ENCODE peak calls at places on chromosomes 13 and 19, in six cellular contexts. V, Z, P, K, J and Y are unnamed samples.
A peak's percentile ranks its signal among the peaks of the same experiment; 100 is the strongest.

GRCh38 chr19:40347476-40348124 is 597 bp downstream of the C19orf47 start:
- DNase-seq in V (no peak), K (no peak), P (no peak), J (no peak), Z (no peak), Y (no peak)

GRCh38 chr19:28039677-28040381 is 1173.1 kb downstream of the UQCRFS1 start:
- DNase-seq in Z (no peak), J (no peak), V (no peak), K (peak; percentile 5), P (no peak), Y (no peak)

GRCh38 chr19:5832049-5832448 is 7.5 kb downstream of the FUT6 start:
- DNase-seq in P (no peak), J (no peak), V (no peak), K (no peak), Z (no peak), Y (peak; percentile 91)

GRCh38 chr19:45462174-45462573 is 5.6 kb upstream of the FOSB start:
- DNase-seq in P (no peak), K (no peak), V (no peak), Z (no peak), J (no peak), Y (no peak)

GRCh38 chr13:109146912-109147624 is 517.7 kb downstream of the MYO16 start:
- DNase-seq in P (no peak), J (no peak), Z (peak; percentile 60), V (no peak), K (no peak), Y (no peak)

GRCh38 chr13:51843529-51843928 is 1.4 kb downstream of the TMEM272 start:
- DNase-seq in Z (no peak), K (no peak), J (no peak), V (no peak), P (no peak), Y (no peak)

GRCh38 chr13:49093376-49093775 is 117.7 kb downstream of the FNDC3A start:
- DNase-seq in K (no peak), V (no peak), J (no peak), Z (no peak), P (no peak), Y (no peak)

GRCh38 chr13:32905063-32905863 is 111.0 kb upstream of the KL start:
- DNase-seq in Z (peak; percentile 33), J (no peak), P (no peak), V (no peak), K (peak; percentile 55), Y (no peak)

GRCh38 chr13:34750078-34750703 is 191.9 kb upstream of the NBEA start:
- DNase-seq in V (no peak), J (peak; percentile 27), P (peak; percentile 47), K (peak; percentile 26), Z (peak; percentile 62), Y (no peak)

GRCh38 chr13:32610538-32610937 is 24.3 kb downstream of the PDS5B start:
- DNase-seq in Z (no peak), J (no peak), P (no peak), K (no peak), V (no peak), Y (no peak)

GRCh38 chr13:19818223-19818842 is 35.6 kb upstream of the PSPC1 start:
- DNase-seq in V (no peak), K (peak; percentile 25), Z (peak; percentile 43), P (peak; percentile 79), J (peak; percentile 41), Y (peak; percentile 85)

GRCh38 chr13:22256111-22256639 is 585.3 kb downstream of the FGF9 start:
- DNase-seq in J (no peak), Z (no peak), K (no peak), V (no peak), P (no peak), Y (no peak)
- TF ChIP-seq CTCF in J (no peak), Z (no peak), K (no peak), V (no peak), P (peak; percentile 24), Y (peak; percentile 69)

GRCh38 chr19:12836529-12836863 is 1.8 kb upstream of the MAST1 start:
- DNase-seq in J (no peak), K (no peak), V (no peak), P (no peak), Z (no peak), Y (no peak)

GRCh38 chr19:12834418-12834943 is at the start of gene RTBDN:
- DNase-seq in V (no peak), Z (no peak), J (no peak), K (no peak), P (no peak), Y (no peak)

GRCh38 chr19:12833418-12833746 is 997 bp downstream of the RTBDN start:
- DNase-seq in J (no peak), K (no peak), V (no peak), Z (no peak), P (no peak), Y (no peak)

GRCh38 chr19:12834976-12835757 is 788 bp upstream of the RTBDN start:
- DNase-seq in J (peak; percentile 22), Z (peak; percentile 15), K (no peak), P (peak; percentile 59), V (no peak), Y (no peak)

GRCh38 chr19:12833747-12834417 is 497 bp downstream of the RTBDN start:
- DNase-seq in P (peak; percentile 65), V (no peak), Z (peak; percentile 8), J (peak; percentile 21), K (peak; percentile 28), Y (no peak)
- TF ChIP-seq CTCF in P (no peak), V (no peak), Z (no peak), J (no peak), K (no peak), Y (no peak)

GRCh38 chr19:15248106-15248505 is 15.9 kb upstream of the EPHX3 start:
- DNase-seq in K (no peak), V (no peak), Z (no peak), P (no peak), J (no peak), Y (no peak)

GRCh38 chr19:15248648-15249559 is 16.7 kb upstream of the EPHX3 start:
- DNase-seq in J (peak; percentile 70), P (no peak), Z (peak; percentile 94), K (no peak), V (peak; percentile 77), Y (no peak)

GRCh38 chr19:15249912-15250634 is 17.8 kb upstream of the EPHX3 start:
- DNase-seq in V (peak; percentile 45), J (peak; percentile 61), Z (peak; percentile 96), K (no peak), P (peak; percentile 52), Y (no peak)

GRCh38 chr19:15250635-15250993 is 18.4 kb upstream of the EPHX3 start:
- DNase-seq in Z (no peak), K (no peak), V (no peak), P (no peak), J (no peak), Y (no peak)

GRCh38 chr19:15249560-15249874 is 17.3 kb upstream of the EPHX3 start:
- DNase-seq in Z (no peak), V (no peak), J (no peak), P (no peak), K (no peak), Y (no peak)
- TF ChIP-seq CTCF in Z (no peak), V (no peak), J (no peak), P (no peak), K (no peak), Y (peak; percentile 64)

DNA sequence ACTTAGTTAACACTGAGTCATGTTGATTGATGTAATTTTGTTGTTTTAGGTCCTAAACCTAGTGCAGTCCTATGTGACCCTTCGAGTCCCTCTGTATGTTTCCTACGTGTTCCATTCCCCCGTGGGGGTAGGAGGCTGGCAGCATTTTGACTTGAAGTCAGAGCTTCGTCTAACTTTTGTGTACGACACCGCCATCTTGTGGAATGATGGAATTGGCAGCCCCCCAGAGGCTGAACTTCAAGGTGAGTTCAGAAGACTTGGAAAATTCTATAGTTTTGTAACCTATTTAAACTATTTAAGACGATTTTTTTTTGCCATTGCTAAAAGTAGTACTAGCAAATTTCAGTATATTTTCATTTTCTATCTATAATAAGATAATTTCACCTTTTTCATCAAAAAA is 117.9 kb downstream of the STOML3 start:
- DNase-seq in K (peak; percentile 73), V (peak; percentile 25), Z (peak; percentile 46), J (peak; percentile 32), P (peak; percentile 68), Y (no peak)
- TF ChIP-seq CTCF in K (peak; percentile 69), V (peak; percentile 31), Z (peak; percentile 52), J (peak; percentile 41), P (peak; percentile 83), Y (peak; percentile 77)

DNA sequence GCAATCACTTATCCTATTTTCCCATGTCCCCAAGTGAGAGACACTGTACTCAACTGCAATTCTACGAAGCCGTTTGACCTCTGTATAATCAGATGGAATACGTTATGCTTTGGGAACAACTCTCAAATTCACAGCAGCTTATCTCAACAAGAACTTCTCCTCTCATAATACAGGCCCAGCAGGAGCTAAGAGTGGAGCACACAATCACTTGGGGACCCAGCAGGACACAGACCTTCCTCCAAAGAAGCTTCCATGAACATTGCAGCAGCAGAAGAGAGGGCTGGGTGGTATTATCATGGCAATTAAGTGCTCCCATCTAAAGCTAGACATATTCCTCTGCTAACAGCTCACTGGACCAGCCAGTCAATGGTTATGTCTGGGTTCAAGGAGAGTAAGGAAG is 428.3 kb upstream of the MIR17HG start:
- DNase-seq in P (no peak), V (no peak), Z (no peak), J (no peak), K (no peak), Y (no peak)
- TF ChIP-seq CTCF in P (no peak), V (no peak), Z (no peak), J (no peak), K (no peak), Y (no peak)

GRCh38 chr13:93116809-93117208 is 109.8 kb upstream of the GPC6 start:
- DNase-seq in V (no peak), J (no peak), Z (no peak), P (no peak), K (no peak), Y (no peak)
- TF ChIP-seq CTCF in V (no peak), J (no peak), Z (no peak), P (no peak), K (no peak), Y (peak; percentile 53)

GRCh38 chr19:38793186-38793585 is 4.2 kb downstream of the LGALS7B start:
- DNase-seq in P (no peak), Z (peak; percentile 55), J (no peak), V (no peak), K (no peak), Y (no peak)

GRCh38 chr19:38793671-38794070 is 4.7 kb downstream of the LGALS7B start:
- DNase-seq in V (no peak), J (no peak), K (no peak), Z (no peak), P (no peak), Y (no peak)

GRCh38 chr19:38795549-38795948 is 6.5 kb downstream of the LGALS7B start:
- DNase-seq in J (no peak), K (no peak), P (no peak), Z (no peak), V (no peak), Y (no peak)

GRCh38 chr19:38796154-38796553 is 7.2 kb downstream of the LGALS7B start:
- DNase-seq in Z (no peak), J (no peak), V (no peak), K (no peak), P (no peak), Y (no peak)

GRCh38 chr19:38792250-38793111 is 3.5 kb downstream of the LGALS7B start:
- DNase-seq in J (peak; percentile 15), K (peak; percentile 55), Z (peak; percentile 44), V (no peak), P (no peak), Y (no peak)
- TF ChIP-seq CTCF in J (peak; percentile 2), K (peak; percentile 45), Z (peak; percentile 27), V (peak; percentile 46), P (no peak), Y (no peak)